ENCODE peak calls at places on chromosomes 2 and 18, in nine cellular contexts. I is M059J; Z is neural progenitor cell; T is choroid plexus epithelial cell; R is psoas muscle; H is activated CD4-positive, alpha-beta T cell treated with anti-CD3 and anti-CD28 coated beads, Interleukin-2, amount 50 U/mL, for 48 hours; N is GM12865; Q is activated gamma-delta T cell; M is HT1080. B is an unnamed sample.

GRCh38 chr2:136874258-136874657 is 108.9 kb downstream of the THSD7B start:
- DNase-seq in Z (peak), I (peak), N (peak), Q (no peak), H (no peak), R (no peak), T (no peak), M (peak), B (peak)

GRCh38 chr2:7467782-7468447 is 550.7 kb downstream of the RNF144A start:
- DNase-seq in H (peak), I (no peak), Z (no peak), R (no peak), T (no peak), N (peak), M (no peak), Q (no peak), B (no peak)

GRCh38 chr2:85945576-85945975 is 56.8 kb upstream of the ST3GAL5 start:
- DNase-seq in T (no peak), N (no peak), I (peak), H (no peak), Q (no peak), M (no peak), R (no peak), Z (no peak), B (no peak)

GRCh38 chr2:50751255-50752069 is 280.5 kb downstream of the NRXN1 start:
- DNase-seq in N (no peak), M (peak), T (peak), I (no peak), H (no peak), R (no peak), Z (no peak), Q (no peak), B (no peak)

GRCh38 chr2:27798948-27799645 is 27.6 kb downstream of the MRPL33 start:
- DNase-seq in I (peak), R (peak), T (peak), N (no peak), M (peak), Q (no peak), H (no peak), Z (peak), B (no peak)

GRCh38 chr2:209933499-209934458 is 68.7 kb upstream of the RPE start:
- DNase-seq in I (peak), N (no peak), Z (no peak), M (peak), R (no peak), T (peak), H (no peak), Q (no peak), B (no peak)

GRCh38 chr2:233312874-233313273 is 5.3 kb downstream of the SAG start:
- DNase-seq in I (no peak), H (no peak), R (no peak), Z (no peak), Q (no peak), M (no peak), T (no peak), N (peak), B (no peak)

GRCh38 chr18:37710731-37711130 is 145.1 kb upstream of the CELF4 start:
- DNase-seq in R (no peak), Q (no peak), T (no peak), M (no peak), I (no peak), Z (no peak), H (no peak), N (no peak), B (no peak)

GRCh38 chr2:106193491-106193976 is 567 bp downstream of the UXS1 start:
- DNase-seq in Q (peak), R (peak), I (peak), M (peak), N (peak), H (peak), T (peak), Z (peak), B (peak)

GRCh38 chr2:127586136-127586535 is 50.7 kb downstream of the MYO7B start:
- DNase-seq in H (no peak), R (no peak), Q (no peak), M (no peak), Z (no peak), I (no peak), T (no peak), N (no peak), B (no peak)

GRCh38 chr2:27627963-27628766 is 647 bp downstream of the CCDC121 start:
- DNase-seq in R (no peak), Z (peak), H (no peak), M (peak), I (peak), Q (no peak), T (peak), N (peak), B (no peak)

GRCh38 chr2:176056411-176056810 is 27.4 kb downstream of the EVX2 start:
- DNase-seq in M (peak), H (no peak), R (no peak), Q (no peak), Z (no peak), T (peak), I (no peak), N (no peak), B (no peak)

GRCh38 chr2:47771211-47771610 is 11.7 kb upstream of the MSH6 start:
- DNase-seq in Z (no peak), N (peak), H (no peak), T (peak), I (peak), M (peak), R (no peak), Q (no peak), B (no peak)

GRCh38 chr2:241803387-241804325 is 5.3 kb upstream of the NEU4 start:
- DNase-seq in M (no peak), Q (no peak), N (peak), Z (no peak), T (peak), H (peak), I (peak), R (peak), B (peak)

GRCh38 chr2:1940660-1941059 is 196.3 kb upstream of the PXDN start:
- DNase-seq in H (no peak), R (no peak), N (no peak), I (no peak), Q (no peak), T (peak), M (no peak), Z (no peak), B (no peak)

GRCh38 chr18:10928971-10929373 is 220.4 kb downstream of the PIEZO2 start:
- DNase-seq in M (peak), R (no peak), Q (no peak), T (peak), N (peak), Z (no peak), H (no peak), I (peak), B (no peak)

GRCh38 chr2:225004531-225004930 is 37.7 kb downstream of the DOCK10 start:
- DNase-seq in R (no peak), T (peak), Q (no peak), N (no peak), Z (no peak), I (no peak), H (no peak), M (peak), B (no peak)

GRCh38 chr2:23668756-23669304 is 258.1 kb downstream of the ATAD2B start:
- DNase-seq in Z (no peak), H (no peak), R (no peak), Q (no peak), T (peak), N (no peak), M (peak), I (no peak), B (no peak)

GRCh38 chr18:76255070-76255683 is 239.9 kb downstream of the ZNF516 start:
- DNase-seq in R (no peak), I (no peak), Q (no peak), Z (no peak), T (no peak), M (peak), H (no peak), N (no peak), B (no peak)

GRCh38 chr2:10448646-10449480 is 736 bp upstream of the ODC1 start:
- DNase-seq in I (no peak), M (peak), T (no peak), R (peak), H (peak), Q (no peak), N (peak), Z (peak), B (peak)

GRCh38 chr18:21181763-21182162 is 60.3 kb upstream of the GREB1L start:
- DNase-seq in N (no peak), M (no peak), Q (no peak), Z (no peak), I (no peak), H (no peak), T (no peak), R (no peak), B (no peak)

GRCh38 chr2:61538920-61539559 is 884 bp upstream of the XPO1 start:
- DNase-seq in N (peak), Q (no peak), M (peak), I (peak), H (peak), R (no peak), Z (no peak), T (peak), B (peak)

GRCh38 chr2:120595739-120596138 is 139.9 kb upstream of the GLI2 start:
- DNase-seq in N (no peak), I (no peak), H (no peak), Z (no peak), T (no peak), M (no peak), Q (no peak), R (peak), B (no peak)

GRCh38 chr2:219484343-219485200 is 14.1 kb upstream of the GMPPA start:
- DNase-seq in Z (peak), T (peak), H (no peak), R (no peak), Q (no peak), I (no peak), N (no peak), M (no peak), B (no peak)

GRCh38 chr2:157489981-157490380 is 46.1 kb upstream of the CYTIP start:
- DNase-seq in M (no peak), N (no peak), Z (no peak), R (no peak), I (no peak), T (no peak), Q (no peak), H (no peak), B (no peak)

GRCh38 chr2:213090772-213091171 is 60.6 kb downstream of the IKZF2 start:
- DNase-seq in I (no peak), M (no peak), R (no peak), N (no peak), Z (no peak), Q (no peak), T (no peak), H (no peak), B (no peak)

GRCh38 chr2:227701556-227701955 is 16.3 kb downstream of the SLC19A3 start:
- DNase-seq in R (no peak), M (no peak), Q (no peak), H (no peak), T (no peak), I (no peak), N (no peak), Z (no peak), B (no peak)

GRCh38 chr18:3075491-3075890 is 62.5 kb upstream of the LPIN2 start:
- DNase-seq in M (no peak), H (no peak), N (no peak), I (no peak), Q (no peak), Z (no peak), T (no peak), R (no peak), B (no peak)

B was measured in WERI-Rb-1.